ENCODE peak calls at places on chromosomes 1 and 21, in four cellular contexts. N is NCI-H2107; V is GM20000; X is activated effector memory CD4-positive, alpha-beta T cell treated with anti-CD3 and anti-CD28 coated beads, Interleukin-2, amount 50 U/mL, for 16 hours. R is an unnamed sample.

GRCh38 chr1:115329965-115330364 is 8.1 kb downstream of the NGF start:
- DNase-seq in V (no peak), X (no peak), N (no peak), R (no peak)

GRCh38 chr1:7171574-7171973 is 386.3 kb downstream of the CAMTA1 start:
- DNase-seq in X (no peak), N (no peak), V (no peak), R (no peak)

GRCh38 chr1:6082430-6082971 is 36.8 kb downstream of the KCNAB2 start:
- DNase-seq in V (no peak), X (no peak), N (no peak), R (no peak)

GRCh38 chr1:245085508-245086095 is 69.2 kb upstream of the KIF26B start:
- DNase-seq in N (no peak), X (no peak), V (no peak), R (peak; percentile 7)

GRCh38 chr1:152907686-152908601 is at the start of gene IVL:
- DNase-seq in X (no peak), N (no peak), V (peak; percentile 45), R (peak; percentile 53)

GRCh38 chr1:229857585-229857984 is 209.5 kb upstream of the GALNT2 start:
- DNase-seq in X (no peak), V (no peak), N (no peak), R (no peak)

GRCh38 chr1:31745071-31745897 is 18.9 kb downstream of the ADGRB2 start:
- DNase-seq in N (peak; percentile 34), X (peak; percentile 80), V (peak; percentile 87), R (no peak)

GRCh38 chr1:234725177-234726132 is 115.5 kb upstream of the IRF2BP2 start:
- DNase-seq in N (no peak), V (no peak), X (peak; percentile 81), R (no peak)

GRCh38 chr1:10432910-10433785 is 2.9 kb downstream of the CENPS start:
- DNase-seq in N (no peak), X (no peak), V (no peak), R (no peak)

GRCh38 chr1:58575831-58576726 is 973 bp downstream of the TACSTD2 start:
- DNase-seq in V (no peak), X (no peak), N (no peak), R (no peak)

GRCh38 chr1:107692580-107693345 is 272.2 kb downstream of the VAV3 start:
- DNase-seq in N (no peak), V (no peak), X (no peak), R (no peak)

GRCh38 chr1:50976111-50976889 is 6.3 kb downstream of the CDKN2C start:
- DNase-seq in N (no peak), X (no peak), V (peak; percentile 22), R (no peak)

GRCh38 chr1:72280714-72281113 is 1.6 kb downstream of the NEGR1 start:
- DNase-seq in X (no peak), N (no peak), V (no peak), R (no peak)

GRCh38 chr21:42162831-42163510 is 56.0 kb upstream of the ABCG1 start:
- DNase-seq in V (no peak), X (no peak), N (no peak), R (no peak)

GRCh38 chr1:150410582-150411101 is 46.7 kb downstream of the RPRD2 start:
- DNase-seq in N (no peak), X (no peak), V (no peak), R (no peak)

GRCh38 chr1:48917901-48918603 is 141.4 kb upstream of the BEND5 start:
- DNase-seq in N (no peak), V (no peak), X (no peak), R (no peak)

GRCh38 chr1:45246760-45247159 is 40.4 kb upstream of the ZSWIM5 start:
- DNase-seq in X (no peak), N (no peak), V (no peak), R (no peak)

GRCh38 chr1:15799004-15799867 is 8.2 kb downstream of the UQCRHL start:
- DNase-seq in V (no peak), X (peak; percentile 64), N (no peak), R (no peak)

GRCh38 chr1:116770625-116771024 is 16.4 kb downstream of the CD2 start:
- DNase-seq in N (no peak), X (no peak), V (no peak), R (no peak)

GRCh38 chr1:53656916-53657170 is 82.1 kb downstream of the GLIS1 start:
- DNase-seq in V (no peak), N (no peak), X (no peak), R (no peak)